ENCODE peak calls at places on chromosome 20, in five cellular contexts. One of them, this sample, is unnamed.

GRCh38 chr20:32429343-32429742 is 71.2 kb downstream of the ASXL1 start:
- DNase-seq in testis: no peak
- DNase-seq in body of pancreas: no peak
- DNase-seq in pancreas: no peak
- DNase-seq in K562: no peak
- DNase-seq in this sample: peak; percentile 39

GRCh38 chr20:36368400-36368799 is 62.3 kb downstream of the DLGAP4 start:
- DNase-seq in testis: no peak
- DNase-seq in body of pancreas: no peak
- DNase-seq in pancreas: no peak
- DNase-seq in K562: peak; percentile 41
- DNase-seq in this sample: peak; percentile 62

GRCh38 chr20:50029697-50030428 is 47.1 kb downstream of the SNAI1 start:
- DNase-seq in testis: no peak
- DNase-seq in body of pancreas: peak; percentile 40
- DNase-seq in pancreas: peak; percentile 26
- DNase-seq in K562: peak; percentile 82
- DNase-seq in this sample: peak; percentile 68

GRCh38 chr20:21393142-21393541 is 4.2 kb downstream of the NKX2-4 start:
- DNase-seq in testis: no peak
- DNase-seq in body of pancreas: no peak
- DNase-seq in pancreas: no peak
- DNase-seq in K562: no peak
- DNase-seq in this sample: no peak

GRCh38 chr20:43961541-43962471 is 47.2 kb downstream of the TOX2 start:
- DNase-seq in testis: no peak
- DNase-seq in body of pancreas: no peak
- DNase-seq in pancreas: no peak
- DNase-seq in K562: no peak
- DNase-seq in this sample: peak; percentile 57

GRCh38 chr20:2804921-2805681 is 4.7 kb upstream of the CPXM1 start:
- DNase-seq in testis: no peak
- DNase-seq in body of pancreas: no peak
- DNase-seq in pancreas: no peak
- DNase-seq in K562: no peak
- DNase-seq in this sample: peak; percentile 87

GRCh38 chr20:52783769-52784168 is 188.4 kb upstream of the TSHZ2 start:
- DNase-seq in testis: no peak
- DNase-seq in body of pancreas: no peak
- DNase-seq in pancreas: no peak
- DNase-seq in K562: peak; percentile 39
- DNase-seq in this sample: peak; percentile 13

GRCh38 chr20:16236589-16237241 is 336.5 kb downstream of the KIF16B start:
- DNase-seq in testis: no peak
- DNase-seq in body of pancreas: no peak
- DNase-seq in pancreas: no peak
- DNase-seq in K562: no peak
- DNase-seq in this sample: no peak

GRCh38 chr20:58500256-58500655 is 14.9 kb downstream of the APCDD1L start:
- DNase-seq in testis: no peak
- DNase-seq in body of pancreas: no peak
- DNase-seq in pancreas: no peak
- DNase-seq in K562: no peak
- DNase-seq in this sample: no peak

GRCh38 chr20:49859807-49860206 is 47.2 kb downstream of the SLC9A8 start:
- DNase-seq in testis: no peak
- DNase-seq in body of pancreas: no peak
- DNase-seq in pancreas: no peak
- DNase-seq in K562: no peak
- DNase-seq in this sample: no peak

GRCh38 chr20:11305406-11305805 is 612.3 kb upstream of the BTBD3 start:
- DNase-seq in testis: no peak
- DNase-seq in body of pancreas: no peak
- DNase-seq in pancreas: no peak
- DNase-seq in K562: no peak
- DNase-seq in this sample: peak; percentile 6

GRCh38 chr20:31751126-31751525 is 12.0 kb downstream of the TPX2 start:
- DNase-seq in testis: no peak
- DNase-seq in body of pancreas: no peak
- DNase-seq in pancreas: no peak
- DNase-seq in K562: no peak
- DNase-seq in this sample: no peak

GRCh38 chr20:51021067-51022025 is 1.6 kb downstream of the KCNG1 start:
- DNase-seq in testis: no peak
- DNase-seq in body of pancreas: no peak
- DNase-seq in pancreas: no peak
- DNase-seq in K562: no peak
- DNase-seq in this sample: peak; percentile 72

GRCh38 chr20:19742974-19743649 is 14.9 kb upstream of the RIN2 start:
- DNase-seq in testis: no peak
- DNase-seq in body of pancreas: no peak
- DNase-seq in pancreas: no peak
- DNase-seq in K562: no peak
- DNase-seq in this sample: no peak

GRCh38 chr20:55103188-55103587 is 627.8 kb downstream of the DOK5 start:
- DNase-seq in testis: no peak
- DNase-seq in body of pancreas: no peak
- DNase-seq in pancreas: no peak
- DNase-seq in K562: peak; percentile 88
- DNase-seq in this sample: no peak

GRCh38 chr20:55514498-55514897 is 490.8 kb downstream of the CBLN4 start:
- DNase-seq in testis: no peak
- DNase-seq in body of pancreas: no peak
- DNase-seq in pancreas: no peak
- DNase-seq in K562: no peak
- DNase-seq in this sample: no peak

GRCh38 chr20:52056203-52057062 is 135.1 kb downstream of the ZFP64 start:
- DNase-seq in testis: no peak
- DNase-seq in body of pancreas: no peak
- DNase-seq in pancreas: no peak
- DNase-seq in K562: no peak
- DNase-seq in this sample: no peak

GRCh38 chr20:59185809-59186208 is 22.2 kb downstream of the ZNF831 start:
- DNase-seq in testis: no peak
- DNase-seq in body of pancreas: no peak
- DNase-seq in pancreas: no peak
- DNase-seq in K562: no peak
- DNase-seq in this sample: peak; percentile 27

GRCh38 chr20:53948383-53949318 is 121.7 kb downstream of the BCAS1 start:
- DNase-seq in testis: no peak
- DNase-seq in body of pancreas: no peak
- DNase-seq in pancreas: no peak
- DNase-seq in K562: no peak
- DNase-seq in this sample: no peak
- H3K4me3 ChIP-seq in testis: no peak overlapping the region
- H3K4me3 ChIP-seq in body of pancreas: no peak overlapping the region
- H3K4me3 ChIP-seq in pancreas: no peak overlapping the region
- H3K4me3 ChIP-seq in K562: no peak overlapping the region
- H3K4me3 ChIP-seq in this sample: no peak overlapping the region

GRCh38 chr20:25085756-25086495 is 4.0 kb upstream of the VSX1 start:
- DNase-seq in testis: no peak
- DNase-seq in body of pancreas: no peak
- DNase-seq in pancreas: no peak
- DNase-seq in K562: no peak
- DNase-seq in this sample: no peak
- H3K27me3 ChIP-seq in testis: no peaks in the 10 kb centered on the region
- H3K27me3 ChIP-seq in body of pancreas: no peaks in the 10 kb centered on the region
- H3K27me3 ChIP-seq in pancreas: no peaks in the 10 kb centered on the region
- H3K27me3 ChIP-seq in K562: peaks cover 2% of the 10 kb centered on the region
- H3K27me3 ChIP-seq in this sample: peaks cover 62% of the 10 kb centered on the region

GRCh38 chr20:34443546-34443945 is 72.7 kb upstream of the DYNLRB1 start:
- DNase-seq in testis: no peak
- DNase-seq in body of pancreas: no peak
- DNase-seq in pancreas: no peak
- DNase-seq in K562: no peak
- DNase-seq in this sample: no peak
- H3K36me3 ChIP-seq in testis: no peaks in the 10 kb centered on the region
- H3K36me3 ChIP-seq in body of pancreas: no peaks in the 10 kb centered on the region
- H3K36me3 ChIP-seq in pancreas: peaks cover 5% of the 10 kb centered on the region
- H3K36me3 ChIP-seq in K562: peaks cover 84% of the 10 kb centered on the region
- H3K36me3 ChIP-seq in this sample: peaks cover 14% of the 10 kb centered on the region

GRCh38 chr20:47724910-47725247 is 60.4 kb downstream of the SULF2 start:
- DNase-seq in testis: no peak
- DNase-seq in body of pancreas: no peak
- DNase-seq in pancreas: no peak
- DNase-seq in K562: no peak
- DNase-seq in this sample: no peak

GRCh38 chr20:47726632-47727031 is 58.6 kb downstream of the SULF2 start:
- DNase-seq in testis: no peak
- DNase-seq in body of pancreas: no peak
- DNase-seq in pancreas: no peak
- DNase-seq in K562: no peak
- DNase-seq in this sample: no peak

GRCh38 chr20:47725248-47725973 is 59.9 kb downstream of the SULF2 start:
- DNase-seq in testis: peak; percentile 84
- DNase-seq in body of pancreas: peak; percentile 63
- DNase-seq in pancreas: peak; percentile 70
- DNase-seq in K562: peak; percentile 87
- DNase-seq in this sample: peak; percentile 91

GRCh38 chr20:47727909-47728361 is 57.3 kb downstream of the SULF2 start:
- DNase-seq in testis: no peak
- DNase-seq in body of pancreas: no peak
- DNase-seq in pancreas: no peak
- DNase-seq in K562: no peak
- DNase-seq in this sample: no peak

DNA sequence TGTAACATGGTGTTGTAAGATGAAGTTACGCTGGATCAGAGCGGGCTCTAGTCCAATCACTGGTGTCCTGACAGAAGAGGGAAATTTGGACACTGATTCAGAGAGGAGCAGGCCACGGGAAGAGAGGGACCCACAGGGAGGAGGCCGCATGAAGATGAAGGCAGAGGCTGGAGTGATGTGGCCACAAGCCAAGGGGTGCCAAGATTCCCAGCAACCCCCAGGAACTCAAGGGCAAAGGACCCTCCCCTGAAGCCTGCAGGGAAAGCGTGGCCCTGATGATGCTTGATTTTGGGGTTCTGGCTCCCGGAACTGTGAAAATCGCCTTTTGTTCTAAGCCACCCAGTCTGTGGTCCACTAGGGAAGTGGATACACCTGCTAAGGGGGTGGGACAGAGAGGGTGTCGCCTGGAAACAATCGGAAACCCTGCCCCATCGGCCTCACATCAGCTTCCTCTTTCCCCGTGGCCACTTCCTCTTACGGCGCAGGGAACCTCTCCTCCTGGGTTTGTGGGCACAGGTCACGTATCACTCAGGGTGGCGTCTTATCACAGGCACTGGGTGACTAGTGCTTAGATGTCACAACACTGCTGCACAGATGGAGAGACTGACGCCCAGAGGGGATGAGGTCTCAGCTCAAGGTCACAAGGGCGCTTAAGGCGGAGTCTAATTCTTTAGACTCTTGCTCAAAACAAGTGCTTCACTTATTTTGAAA is 58.0 kb downstream of the SULF2 start:
- DNase-seq in testis: peak; percentile 49
- DNase-seq in body of pancreas: no peak
- DNase-seq in pancreas: no peak
- DNase-seq in K562: no peak
- DNase-seq in this sample: no peak
- H3K4me3 ChIP-seq in testis: no peak overlapping the region
- H3K4me3 ChIP-seq in body of pancreas: no peak overlapping the region
- H3K4me3 ChIP-seq in pancreas: no peak overlapping the region
- H3K4me3 ChIP-seq in K562: no peak overlapping the region
- H3K4me3 ChIP-seq in this sample: no peak overlapping the region

DNA sequence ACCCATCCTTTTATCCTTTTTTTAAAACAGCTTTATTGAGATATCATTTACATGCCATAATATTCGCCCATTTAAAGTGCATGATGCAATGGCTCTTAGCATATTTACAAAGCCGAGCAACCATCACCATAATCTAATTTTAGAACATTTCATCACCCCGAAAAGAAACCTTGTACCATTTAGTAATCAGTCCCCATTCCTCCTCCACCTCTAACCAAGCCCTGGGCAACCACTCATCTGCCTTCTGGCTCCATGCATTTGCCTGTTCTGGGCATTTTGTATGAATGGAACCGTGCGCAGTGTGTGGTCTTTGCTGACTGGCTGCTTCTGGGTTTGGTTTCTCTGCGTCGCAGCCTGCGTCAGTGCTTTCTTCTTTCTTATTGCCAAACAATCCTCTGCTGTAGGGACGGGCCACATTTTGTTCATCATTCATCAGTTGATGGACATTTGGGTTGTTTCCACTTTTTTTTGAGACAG is 10.2 kb upstream of the EEF1A2 start:
- DNase-seq in testis: no peak
- DNase-seq in body of pancreas: no peak
- DNase-seq in pancreas: no peak
- DNase-seq in K562: no peak
- DNase-seq in this sample: no peak
- H3K27me3 ChIP-seq in testis: no peaks in the 10 kb centered on the region
- H3K27me3 ChIP-seq in body of pancreas: no peaks in the 10 kb centered on the region
- H3K27me3 ChIP-seq in pancreas: no peaks in the 10 kb centered on the region
- H3K27me3 ChIP-seq in K562: peaks cover 32% of the 10 kb centered on the region
- H3K27me3 ChIP-seq in this sample: no peaks in the 10 kb centered on the region

GRCh38 chr20:38520261-38520660 is 47.6 kb downstream of the RALGAPB start:
- DNase-seq in testis: no peak
- DNase-seq in body of pancreas: no peak
- DNase-seq in pancreas: no peak
- DNase-seq in K562: no peak
- DNase-seq in this sample: no peak

GRCh38 chr20:38528167-38528566 is 52.8 kb upstream of the ADIG start:
- DNase-seq in testis: no peak
- DNase-seq in body of pancreas: no peak
- DNase-seq in pancreas: no peak
- DNase-seq in K562: no peak
- DNase-seq in this sample: no peak

DNA sequence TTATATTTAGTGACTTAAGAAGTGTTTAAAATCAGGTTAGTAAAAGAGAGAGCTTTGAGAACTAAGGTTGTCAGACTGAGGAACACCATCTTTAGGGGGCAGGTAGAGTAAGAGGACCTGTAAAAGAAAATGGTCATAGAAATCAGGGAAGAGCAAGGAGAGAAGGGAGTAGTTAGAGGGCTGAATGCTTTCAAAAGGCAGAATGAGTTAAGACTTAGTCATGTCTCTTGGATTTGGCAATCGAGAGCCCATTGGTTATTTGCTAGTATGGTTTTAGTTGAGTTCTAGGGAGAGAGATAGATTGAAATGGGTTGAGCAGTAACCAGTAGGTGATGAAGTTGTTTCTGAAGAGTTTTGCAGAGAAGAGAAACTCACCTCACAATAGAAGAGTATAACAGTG is 51.1 kb downstream of the RALGAPB start:
- DNase-seq in testis: no peak
- DNase-seq in body of pancreas: no peak
- DNase-seq in pancreas: no peak
- DNase-seq in K562: no peak
- DNase-seq in this sample: no peak
- H3K36me3 ChIP-seq in testis: no peaks in the 10 kb centered on the region
- H3K36me3 ChIP-seq in body of pancreas: no peaks in the 10 kb centered on the region
- H3K36me3 ChIP-seq in pancreas: peaks cover 4% of the 10 kb centered on the region
- H3K36me3 ChIP-seq in K562: peaks cover 48% of the 10 kb centered on the region
- H3K36me3 ChIP-seq in this sample: peaks cover 3% of the 10 kb centered on the region

This sample was measured in H7.